ENCODE peak calls at places on chromosomes 6 and 20, in four cellular contexts. F, M, W and K are unnamed samples.

GRCh38 chr20:7362601-7363000 is 577.7 kb downstream of the HAO1 start:
- DNase-seq in W (no peak), M (no peak), F (no peak), K (no peak)

GRCh38 chr6:112289039-112289566 is 34.7 kb upstream of the LAMA4 start:
- DNase-seq in M (no peak), F (peak), W (peak), K (peak)

GRCh38 chr6:50849781-50850180 is 31.1 kb downstream of the TFAP2B start:
- DNase-seq in F (no peak), W (no peak), M (peak), K (no peak)

GRCh38 chr6:155936551-155936950 is 480.9 kb upstream of the NOX3 start:
- DNase-seq in M (no peak), F (no peak), W (no peak), K (no peak)

GRCh38 chr6:157240059-157240959 is 83.0 kb downstream of the TMEM242 start:
- DNase-seq in W (peak), F (peak), M (no peak), K (no peak)

GRCh38 chr6:119243657-119244056 is 105.9 kb downstream of the MAN1A1 start:
- DNase-seq in W (no peak), M (no peak), F (no peak), K (no peak)

GRCh38 chr6:149225946-149226345 is 91.6 kb upstream of the TAB2 start:
- DNase-seq in W (no peak), M (no peak), F (no peak), K (no peak)

GRCh38 chr6:118968416-118968815 is 33.5 kb upstream of the MCM9 start:
- DNase-seq in F (no peak), W (no peak), M (no peak), K (peak)

GRCh38 chr20:62501801-62502495 is 26.2 kb upstream of the GATA5 start:
- DNase-seq in F (no peak), M (no peak), W (no peak), K (no peak)

GRCh38 chr6:104483225-104483834 is 376.4 kb downstream of the HACE1 start:
- DNase-seq in W (no peak), M (no peak), F (no peak), K (peak)

GRCh38 chr20:33169176-33169794 is 1.3 kb downstream of the BPIFA2 start:
- DNase-seq in W (peak), F (no peak), M (no peak), K (peak)

GRCh38 chr20:53141651-53142050 is 169.5 kb downstream of the TSHZ2 start:
- DNase-seq in W (no peak), F (no peak), M (no peak), K (peak)

GRCh38 chr6:27777614-27778355 is 134.4 kb downstream of the OR2B2 start:
- DNase-seq in F (no peak), W (peak), M (peak), K (peak)

GRCh38 chr20:44218441-44218840 is 7.9 kb upstream of the OSER1 start:
- DNase-seq in F (no peak), W (no peak), M (no peak), K (no peak)

GRCh38 chr6:31701666-31702420 is 1.3 kb downstream of the ABHD16A start:
- DNase-seq in F (no peak), M (no peak), W (no peak), K (no peak)

GRCh38 chr6:26088344-26088743 is 1.1 kb downstream of the HFE start:
- DNase-seq in M (no peak), W (no peak), F (peak), K (no peak)

GRCh38 chr20:2108987-2109386 is 7.4 kb downstream of the STK35 start:
- DNase-seq in W (peak), M (no peak), F (peak), K (peak)

GRCh38 chr6:121817141-121817540 is 381.7 kb downstream of the GJA1 start:
- DNase-seq in M (no peak), W (no peak), F (no peak), K (no peak)

GRCh38 chr20:10857362-10858070 is 183.7 kb upstream of the JAG1 start:
- DNase-seq in W (no peak), M (no peak), F (peak), K (peak)

GRCh38 chr20:37494796-37495195 is 26.3 kb upstream of the NNAT start:
- DNase-seq in F (no peak), M (no peak), W (no peak), K (no peak)

GRCh38 chr20:46400253-46400652 is 6.2 kb downstream of the ELMO2 start:
- DNase-seq in F (peak), W (no peak), M (no peak), K (peak)